ENCODE peak calls at places on chromosomes 12 and 14, in four cellular contexts. Z is HepG2, U is GM12878, D is K562. J is an unnamed sample.

GRCh38 chr14:23933706-23934105 is 19.9 kb upstream of the DHRS4 start:
- DNase-seq in Z (no peak), U (no peak), D (no peak), J (no peak)

GRCh38 chr14:37251778-37252177 is 54.0 kb downstream of the MIPOL1 start:
- DNase-seq in Z (peak), U (no peak), D (no peak), J (no peak)

GRCh38 chr12:6962285-6963015 is 8.0 kb downstream of the PHB2 start:
- DNase-seq in Z (no peak), U (no peak), D (no peak), J (no peak)

GRCh38 chr14:22084393-22085281 is 411.0 kb upstream of the OR4E1 start:
- DNase-seq in Z (peak), U (peak), D (peak), J (no peak)

GRCh38 chr12:44015333-44015941 is 179.6 kb downstream of the TMEM117 start:
- DNase-seq in Z (peak), U (peak), D (peak), J (no peak)

GRCh38 chr12:66144796-66145754 is 14.5 kb upstream of the LLPH start:
- DNase-seq in Z (peak), U (no peak), D (peak), J (no peak)

GRCh38 chr12:121190523-121191031 is 19.4 kb upstream of the P2RX4 start:
- DNase-seq in Z (no peak), U (no peak), D (no peak), J (no peak)

GRCh38 chr14:64707661-64708060 is 3.4 kb downstream of the PLEKHG3 start:
- DNase-seq in Z (peak), U (no peak), D (no peak), J (no peak)

GRCh38 chr12:38648813-38649212 is 256.6 kb downstream of the CPNE8 start:
- DNase-seq in Z (no peak), U (no peak), D (no peak), J (no peak)

GRCh38 chr14:34129927-34130552 is 179.2 kb upstream of the EGLN3 start:
- DNase-seq in Z (no peak), U (no peak), D (no peak), J (no peak)

GRCh38 chr14:99252940-99253868 is 18.8 kb downstream of the BCL11B start:
- DNase-seq in Z (no peak), U (no peak), D (no peak), J (no peak)

GRCh38 chr14:70641548-70642312 is at the start of gene TTC9:
- DNase-seq in Z (no peak), U (no peak), D (peak), J (no peak)

GRCh38 chr12:39830862-39831520 is 211.4 kb upstream of the ABCD2 start:
- DNase-seq in Z (no peak), U (no peak), D (no peak), J (no peak)

GRCh38 chr14:68682166-68683103 is 110.4 kb downstream of the ZFP36L1 start:
- DNase-seq in Z (peak), U (peak), D (peak), J (no peak)

GRCh38 chr12:109461846-109462766 is 15.0 kb downstream of the KCTD10 start:
- DNase-seq in Z (peak), U (no peak), D (peak), J (no peak)
- TF ChIP-seq HDAC6 in Z (no peak), U (no peak), D (no peak), J (no peak)

GRCh38 chr12:132275110-132275531 is 54.3 kb downstream of the GALNT9 start:
- DNase-seq in Z (peak), U (no peak), D (peak), J (no peak)
- TF ChIP-seq HDAC6 in Z (no peak), U (no peak), D (no peak), J (no peak)

GRCh38 chr12:110266381-110266909 is 14.6 kb upstream of the ATP2A2 start:
- DNase-seq in Z (no peak), U (no peak), D (peak), J (no peak)
- TF ChIP-seq HDAC6 in Z (no peak), U (no peak), D (no peak), J (no peak)

DNA sequence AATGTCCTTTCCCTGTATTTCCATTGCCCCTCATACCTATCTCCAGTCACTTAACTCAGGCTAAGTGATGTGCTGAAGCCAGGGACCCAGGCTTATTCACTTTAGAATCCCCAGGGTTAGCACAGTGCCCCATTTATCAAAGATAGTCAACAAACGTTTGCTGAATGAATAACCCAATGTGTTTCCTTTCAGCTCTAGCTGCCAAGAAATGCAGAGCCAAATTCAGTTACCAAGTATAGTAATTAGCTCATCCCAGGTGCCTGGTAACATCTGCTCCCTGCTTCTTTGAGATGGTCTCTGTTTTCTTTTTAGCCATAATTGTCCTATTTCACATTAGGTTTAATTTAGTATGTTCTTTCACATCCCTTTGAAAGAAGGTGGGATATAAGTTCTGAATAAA is 189.5 kb downstream of the PHLDA1 start:
- DNase-seq in Z (no peak), U (no peak), D (no peak), J (no peak)
- TF ChIP-seq HDAC6 in Z (no peak), U (no peak), D (no peak), J (no peak)

GRCh38 chr12:22667122-22667521 is 42.2 kb downstream of the ETNK1 start:
- DNase-seq in Z (no peak), U (no peak), D (no peak), J (no peak)

GRCh38 chr12:22668441-22668840 is 43.5 kb downstream of the ETNK1 start:
- DNase-seq in Z (no peak), U (no peak), D (no peak), J (no peak)

GRCh38 chr12:22678175-22678574 is 53.2 kb downstream of the ETNK1 start:
- DNase-seq in Z (no peak), U (no peak), D (no peak), J (no peak)

GRCh38 chr12:22670762-22671161 is 45.8 kb downstream of the ETNK1 start:
- DNase-seq in Z (no peak), U (no peak), D (no peak), J (no peak)

GRCh38 chr12:22672951-22673350 is 48.0 kb downstream of the ETNK1 start:
- DNase-seq in Z (no peak), U (no peak), D (no peak), J (no peak)
- TF ChIP-seq HDAC6 in Z (no peak), U (no peak), D (no peak), J (no peak)

DNA sequence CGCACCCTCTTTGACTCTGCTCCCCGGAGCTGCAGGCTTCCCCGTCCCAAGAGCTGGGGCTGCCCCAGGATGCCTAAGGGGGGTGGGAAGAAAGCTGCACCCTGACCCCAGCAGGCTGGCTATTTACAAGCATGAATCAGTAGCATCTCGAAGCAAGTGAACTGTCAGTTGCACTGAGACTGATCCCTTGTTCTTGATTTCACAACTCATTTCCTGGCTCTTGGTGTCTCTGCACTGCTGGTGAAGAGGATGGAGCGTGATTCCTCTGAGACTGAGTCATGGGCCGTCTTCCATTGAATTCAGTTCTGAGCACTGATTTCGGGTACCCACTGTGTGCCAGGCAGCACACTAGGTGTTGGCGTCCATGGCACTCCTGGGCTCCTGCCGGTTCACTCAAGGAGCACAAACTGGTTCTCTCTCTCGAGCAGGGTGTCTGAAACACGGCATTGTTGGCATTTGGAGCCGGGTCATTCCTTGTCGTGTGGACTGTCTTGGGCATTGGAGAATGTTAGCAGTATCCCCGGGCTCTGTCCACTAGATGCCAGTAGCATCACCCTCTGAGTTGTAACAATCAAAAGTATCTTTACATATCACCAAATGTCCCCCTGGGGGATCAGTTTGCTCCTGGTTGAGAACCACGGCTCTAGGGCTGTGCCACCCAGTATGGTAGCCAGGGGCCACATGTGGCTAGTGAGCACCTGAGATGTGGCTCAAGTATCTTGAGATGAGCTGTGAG is 86.9 kb downstream of the RIN3 start:
- DNase-seq in Z (no peak), U (no peak), D (no peak), J (no peak)
- TF ChIP-seq HDAC6 in Z (no peak), U (no peak), D (no peak), J (no peak)

GRCh38 chr14:44279357-44279756 is 227.7 kb downstream of the FSCB start:
- DNase-seq in Z (no peak), U (no peak), D (no peak), J (no peak)
- TF ChIP-seq HDAC6 in Z (no peak), U (no peak), D (no peak), J (no peak)

DNA sequence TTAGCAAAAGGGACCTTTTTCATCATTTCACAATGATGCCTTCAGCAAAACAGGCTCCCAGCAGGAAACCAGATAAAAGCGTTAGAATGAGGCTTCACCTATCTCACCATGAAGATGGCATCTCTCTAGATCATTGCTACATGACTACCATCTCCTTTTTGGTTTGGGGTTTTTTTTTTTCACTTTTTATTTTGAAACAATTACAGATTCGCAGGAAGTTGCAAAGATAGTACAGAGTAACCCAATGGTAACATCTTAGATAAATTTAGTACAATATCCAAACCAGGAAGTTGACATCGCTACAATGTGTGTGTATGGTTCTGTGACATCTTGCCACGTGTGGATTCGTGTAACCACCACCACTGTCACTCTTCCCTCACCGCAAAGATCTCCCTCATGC is 22.3 kb upstream of the PWP1 start:
- DNase-seq in Z (no peak), U (no peak), D (no peak), J (no peak)
- TF ChIP-seq HDAC6 in Z (no peak), U (no peak), D (no peak), J (no peak)

GRCh38 chr12:114733919-114734318 is 49.9 kb upstream of the TBX3 start:
- DNase-seq in Z (no peak), U (no peak), D (no peak), J (no peak)

GRCh38 chr12:114732426-114733030 is 48.6 kb upstream of the TBX3 start:
- DNase-seq in Z (peak), U (no peak), D (no peak), J (no peak)

GRCh38 chr12:114726092-114726710 is 42.2 kb upstream of the TBX3 start:
- DNase-seq in Z (no peak), U (no peak), D (no peak), J (no peak)

GRCh38 chr12:114735011-114735410 is 51.0 kb upstream of the TBX3 start:
- DNase-seq in Z (no peak), U (no peak), D (no peak), J (no peak)

DNA sequence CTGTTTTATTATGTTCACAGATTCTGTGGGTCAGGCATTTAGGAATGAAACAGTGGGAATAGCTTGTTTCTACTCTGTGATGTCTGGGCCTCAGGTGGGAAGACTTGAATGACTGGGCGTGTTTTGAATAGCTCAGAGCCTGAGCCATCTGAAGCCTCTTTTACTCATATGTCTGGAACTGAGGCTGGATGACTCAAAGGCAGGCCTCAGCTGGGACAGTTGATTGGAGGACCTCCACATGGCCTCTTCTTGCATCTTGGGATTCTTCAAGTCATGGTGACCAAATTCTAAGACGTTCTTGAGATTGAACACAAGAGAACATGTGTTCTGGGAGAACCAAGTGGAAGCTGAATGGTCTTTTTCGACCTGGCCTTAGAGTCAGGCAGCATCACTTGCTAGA is 45.8 kb upstream of the TBX3 start:
- DNase-seq in Z (no peak), U (no peak), D (no peak), J (no peak)
- TF ChIP-seq HDAC6 in Z (no peak), U (no peak), D (no peak), J (no peak)